ENCODE peak calls at places on chromosomes 13 and 19, in six cellular contexts. One of them, this sample, is unnamed. For H3K27me3, the result is how much of the 10 kb centered on the place peaks cover.

GRCh38 chr13:39144941-39145533 is 106.8 kb downstream of the NHLRC3 start:
- DNase-seq in gastrocnemius medialis: peak
- DNase-seq in left ventricle myocardium inferior: peak
- DNase-seq in thoracic aorta: no peak
- DNase-seq in neural progenitor cell: peak
- DNase-seq in CD8-positive, alpha-beta T cell: no peak
- DNase-seq in this sample: peak

GRCh38 chr13:28488376-28489005 is 6.4 kb downstream of the FLT1 start:
- DNase-seq in neural progenitor cell: no peak
- DNase-seq in CD8-positive, alpha-beta T cell: no peak
- DNase-seq in thoracic aorta: no peak
- DNase-seq in left ventricle myocardium inferior: no peak
- DNase-seq in gastrocnemius medialis: no peak
- DNase-seq in this sample: no peak

GRCh38 chr13:27151798-27152599 is 19.6 kb downstream of the USP12 start:
- DNase-seq in gastrocnemius medialis: no peak
- DNase-seq in CD8-positive, alpha-beta T cell: no peak
- DNase-seq in thoracic aorta: no peak
- DNase-seq in left ventricle myocardium inferior: no peak
- DNase-seq in neural progenitor cell: no peak
- DNase-seq in this sample: no peak

GRCh38 chr19:23999821-24000610 is 85.3 kb downstream of the ZNF726 start:
- DNase-seq in thoracic aorta: no peak
- DNase-seq in CD8-positive, alpha-beta T cell: no peak
- DNase-seq in left ventricle myocardium inferior: no peak
- DNase-seq in gastrocnemius medialis: no peak
- DNase-seq in neural progenitor cell: no peak
- DNase-seq in this sample: no peak

GRCh38 chr19:17448190-17448967 is at the start of gene TMEM221:
- DNase-seq in neural progenitor cell: peak
- DNase-seq in gastrocnemius medialis: peak
- DNase-seq in left ventricle myocardium inferior: peak
- DNase-seq in CD8-positive, alpha-beta T cell: peak
- DNase-seq in thoracic aorta: no peak
- DNase-seq in this sample: no peak

GRCh38 chr13:36674337-36675212 is 755 bp downstream of the SERTM1 start:
- DNase-seq in CD8-positive, alpha-beta T cell: no peak
- DNase-seq in left ventricle myocardium inferior: no peak
- DNase-seq in neural progenitor cell: peak
- DNase-seq in gastrocnemius medialis: no peak
- DNase-seq in thoracic aorta: no peak
- DNase-seq in this sample: no peak

GRCh38 chr19:18157465-18158063 is 4.6 kb downstream of the PIK3R2 start:
- DNase-seq in thoracic aorta: no peak
- DNase-seq in neural progenitor cell: peak
- DNase-seq in gastrocnemius medialis: peak
- DNase-seq in left ventricle myocardium inferior: no peak
- DNase-seq in CD8-positive, alpha-beta T cell: no peak
- DNase-seq in this sample: peak

GRCh38 chr19:52936151-52936957 is 13.1 kb upstream of the ZNF888 start:
- DNase-seq in gastrocnemius medialis: no peak
- DNase-seq in thoracic aorta: no peak
- DNase-seq in CD8-positive, alpha-beta T cell: no peak
- DNase-seq in left ventricle myocardium inferior: no peak
- DNase-seq in neural progenitor cell: no peak
- DNase-seq in this sample: no peak

GRCh38 chr13:68304287-68304893 is 1074.3 kb upstream of the PCDH9 start:
- DNase-seq in neural progenitor cell: peak
- DNase-seq in gastrocnemius medialis: no peak
- DNase-seq in left ventricle myocardium inferior: no peak
- DNase-seq in thoracic aorta: no peak
- DNase-seq in CD8-positive, alpha-beta T cell: no peak
- DNase-seq in this sample: no peak

GRCh38 chr13:109778102-109778542 is 8.3 kb downstream of the IRS2 start:
- DNase-seq in gastrocnemius medialis: no peak
- DNase-seq in neural progenitor cell: peak
- DNase-seq in thoracic aorta: no peak
- DNase-seq in CD8-positive, alpha-beta T cell: no peak
- DNase-seq in left ventricle myocardium inferior: no peak
- DNase-seq in this sample: no peak

GRCh38 chr13:110166598-110166997 is 140.4 kb downstream of the COL4A1 start:
- DNase-seq in thoracic aorta: no peak
- DNase-seq in CD8-positive, alpha-beta T cell: no peak
- DNase-seq in neural progenitor cell: no peak
- DNase-seq in gastrocnemius medialis: no peak
- DNase-seq in left ventricle myocardium inferior: no peak
- DNase-seq in this sample: no peak

GRCh38 chr19:19416280-19416679 is 10.8 kb downstream of the GATAD2A start:
- DNase-seq in neural progenitor cell: no peak
- DNase-seq in gastrocnemius medialis: no peak
- DNase-seq in left ventricle myocardium inferior: no peak
- DNase-seq in thoracic aorta: no peak
- DNase-seq in CD8-positive, alpha-beta T cell: no peak
- DNase-seq in this sample: no peak

GRCh38 chr13:113754242-113754641 is 4.8 kb upstream of the TMEM255B start:
- DNase-seq in neural progenitor cell: no peak
- DNase-seq in left ventricle myocardium inferior: no peak
- DNase-seq in gastrocnemius medialis: no peak
- DNase-seq in thoracic aorta: no peak
- DNase-seq in CD8-positive, alpha-beta T cell: no peak
- DNase-seq in this sample: no peak

GRCh38 chr19:31354316-31354715 is 5.1 kb upstream of the TSHZ3 start:
- DNase-seq in gastrocnemius medialis: no peak
- DNase-seq in neural progenitor cell: no peak
- DNase-seq in left ventricle myocardium inferior: no peak
- DNase-seq in CD8-positive, alpha-beta T cell: no peak
- DNase-seq in thoracic aorta: no peak
- DNase-seq in this sample: no peak

GRCh38 chr13:21668665-21669599 is 1.9 kb upstream of the FGF9 start:
- DNase-seq in CD8-positive, alpha-beta T cell: peak
- DNase-seq in left ventricle myocardium inferior: no peak
- DNase-seq in gastrocnemius medialis: no peak
- DNase-seq in thoracic aorta: no peak
- DNase-seq in neural progenitor cell: peak
- DNase-seq in this sample: no peak

GRCh38 chr19:46648070-46648960 is 12.3 kb upstream of the GNG8 start:
- DNase-seq in left ventricle myocardium inferior: no peak
- DNase-seq in CD8-positive, alpha-beta T cell: no peak
- DNase-seq in neural progenitor cell: no peak
- DNase-seq in gastrocnemius medialis: no peak
- DNase-seq in thoracic aorta: no peak
- DNase-seq in this sample: no peak
- H3K27me3 ChIP-seq in left ventricle myocardium inferior: under half
- H3K27me3 ChIP-seq in CD8-positive, alpha-beta T cell: under half
- H3K27me3 ChIP-seq in neural progenitor cell: half or more
- H3K27me3 ChIP-seq in gastrocnemius medialis: under half
- H3K27me3 ChIP-seq in thoracic aorta: under half
- H3K27me3 ChIP-seq in this sample: under half

GRCh38 chr19:10580979-10581631 is 6.0 kb downstream of the AP1M2 start:
- DNase-seq in thoracic aorta: peak
- DNase-seq in CD8-positive, alpha-beta T cell: peak
- DNase-seq in gastrocnemius medialis: peak
- DNase-seq in left ventricle myocardium inferior: peak
- DNase-seq in neural progenitor cell: peak
- DNase-seq in this sample: peak

GRCh38 chr19:10587839-10588150 is 683 bp upstream of the AP1M2 start:
- DNase-seq in left ventricle myocardium inferior: no peak
- DNase-seq in neural progenitor cell: no peak
- DNase-seq in thoracic aorta: no peak
- DNase-seq in CD8-positive, alpha-beta T cell: no peak
- DNase-seq in gastrocnemius medialis: no peak
- DNase-seq in this sample: no peak

GRCh38 chr19:10587022-10587838 is at the start of gene AP1M2:
- DNase-seq in gastrocnemius medialis: no peak
- DNase-seq in CD8-positive, alpha-beta T cell: no peak
- DNase-seq in left ventricle myocardium inferior: no peak
- DNase-seq in neural progenitor cell: no peak
- DNase-seq in thoracic aorta: no peak
- DNase-seq in this sample: no peak

GRCh38 chr19:10583021-10583776 is 3.9 kb downstream of the AP1M2 start:
- DNase-seq in left ventricle myocardium inferior: no peak
- DNase-seq in neural progenitor cell: no peak
- DNase-seq in thoracic aorta: no peak
- DNase-seq in CD8-positive, alpha-beta T cell: no peak
- DNase-seq in gastrocnemius medialis: no peak
- DNase-seq in this sample: no peak

GRCh38 chr19:10586396-10586795 is 716 bp downstream of the AP1M2 start:
- DNase-seq in gastrocnemius medialis: no peak
- DNase-seq in CD8-positive, alpha-beta T cell: no peak
- DNase-seq in left ventricle myocardium inferior: no peak
- DNase-seq in thoracic aorta: no peak
- DNase-seq in neural progenitor cell: no peak
- DNase-seq in this sample: no peak
- H3K4me3 ChIP-seq in gastrocnemius medialis: no peak
- H3K4me3 ChIP-seq in CD8-positive, alpha-beta T cell: no peak
- H3K4me3 ChIP-seq in left ventricle myocardium inferior: no peak
- H3K4me3 ChIP-seq in thoracic aorta: no peak
- H3K4me3 ChIP-seq in neural progenitor cell: no peak
- H3K4me3 ChIP-seq in this sample: no peak

DNA sequence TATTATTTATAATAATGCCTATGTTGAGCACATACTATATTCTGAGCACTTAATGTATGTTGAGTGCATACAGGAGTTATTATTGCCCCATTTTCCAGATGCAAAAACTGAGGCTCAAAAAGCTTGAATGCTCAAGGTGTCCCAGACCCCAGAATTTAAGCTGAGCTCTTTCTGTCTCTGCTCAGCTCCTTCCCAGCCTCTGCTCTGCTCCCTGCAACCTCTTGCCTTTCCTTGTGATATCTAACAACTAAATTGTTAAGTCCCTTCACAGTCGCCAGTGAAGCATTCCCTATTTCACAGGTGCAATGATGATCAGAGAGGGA is 4.2 kb downstream of the NOTCH3 start:
- DNase-seq in gastrocnemius medialis: no peak
- DNase-seq in thoracic aorta: no peak
- DNase-seq in left ventricle myocardium inferior: no peak
- DNase-seq in CD8-positive, alpha-beta T cell: no peak
- DNase-seq in neural progenitor cell: no peak
- DNase-seq in this sample: no peak
- TF ChIP-seq CTCF in gastrocnemius medialis: no peak
- TF ChIP-seq CTCF in thoracic aorta: no peak
- TF ChIP-seq CTCF in left ventricle myocardium inferior: no peak
- TF ChIP-seq CTCF in CD8-positive, alpha-beta T cell: no peak
- TF ChIP-seq CTCF in neural progenitor cell: no peak
- TF ChIP-seq CTCF in this sample: no peak

DNA sequence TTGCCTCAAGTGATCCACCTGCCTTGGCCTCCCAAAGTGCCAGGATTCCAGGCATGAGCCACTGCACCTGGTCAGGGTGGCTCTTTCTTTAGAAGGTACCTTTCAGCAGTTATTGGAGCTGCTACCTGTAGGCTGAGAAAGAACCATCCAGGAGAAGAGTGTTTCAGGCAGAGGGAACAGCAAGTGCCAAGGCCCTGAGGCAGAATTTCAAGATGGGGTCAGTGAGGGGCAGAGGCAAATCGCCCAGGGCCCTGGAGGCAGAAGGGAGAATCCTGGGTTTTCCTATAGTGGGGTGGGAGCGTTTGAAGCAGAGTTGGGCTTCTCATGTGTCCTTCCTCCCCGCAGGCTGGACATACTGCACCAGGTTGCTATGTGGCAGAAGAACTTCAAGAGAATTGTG is 2.2 kb downstream of the MRPL4 start:
- DNase-seq in thoracic aorta: no peak
- DNase-seq in left ventricle myocardium inferior: no peak
- DNase-seq in neural progenitor cell: no peak
- DNase-seq in gastrocnemius medialis: no peak
- DNase-seq in CD8-positive, alpha-beta T cell: no peak
- DNase-seq in this sample: no peak
- H3K27me3 ChIP-seq in thoracic aorta: under half
- H3K27me3 ChIP-seq in left ventricle myocardium inferior: under half
- H3K27me3 ChIP-seq in neural progenitor cell: under half
- H3K27me3 ChIP-seq in gastrocnemius medialis: under half
- H3K27me3 ChIP-seq in CD8-positive, alpha-beta T cell: under half
- H3K27me3 ChIP-seq in this sample: under half

GRCh38 chr19:12757544-12758274 is 6.1 kb downstream of the BEST2 start:
- DNase-seq in gastrocnemius medialis: peak
- DNase-seq in left ventricle myocardium inferior: peak
- DNase-seq in CD8-positive, alpha-beta T cell: peak
- DNase-seq in thoracic aorta: no peak
- DNase-seq in neural progenitor cell: peak
- DNase-seq in this sample: peak
- H3K4me3 ChIP-seq in gastrocnemius medialis: peak
- H3K4me3 ChIP-seq in left ventricle myocardium inferior: peak
- H3K4me3 ChIP-seq in CD8-positive, alpha-beta T cell: no peak
- H3K4me3 ChIP-seq in thoracic aorta: peak
- H3K4me3 ChIP-seq in neural progenitor cell: peak
- H3K4me3 ChIP-seq in this sample: peak

DNA sequence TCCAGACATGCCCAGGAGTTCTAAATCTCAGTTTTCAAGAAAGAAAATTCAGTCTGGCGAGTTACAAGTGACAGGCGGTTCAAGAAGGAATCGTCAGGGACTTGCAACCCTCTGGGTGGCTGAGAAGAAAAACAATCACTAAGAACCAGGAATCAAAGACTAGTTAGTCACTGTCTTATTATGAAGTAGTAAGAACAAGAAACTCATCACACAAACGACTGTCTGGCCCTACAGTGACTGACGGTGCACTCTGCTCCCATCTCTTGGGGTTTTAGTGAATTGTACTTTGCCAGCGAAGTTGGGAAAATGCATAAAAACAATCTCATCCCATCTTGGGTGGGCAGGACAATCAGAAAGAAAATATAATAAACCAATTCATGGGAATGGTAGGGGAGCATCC is 63.7 kb upstream of the SACS start:
- DNase-seq in left ventricle myocardium inferior: no peak
- DNase-seq in thoracic aorta: no peak
- DNase-seq in neural progenitor cell: no peak
- DNase-seq in gastrocnemius medialis: no peak
- DNase-seq in CD8-positive, alpha-beta T cell: no peak
- DNase-seq in this sample: no peak
- TF ChIP-seq CTCF in left ventricle myocardium inferior: no peak
- TF ChIP-seq CTCF in thoracic aorta: no peak
- TF ChIP-seq CTCF in neural progenitor cell: no peak
- TF ChIP-seq CTCF in gastrocnemius medialis: no peak
- TF ChIP-seq CTCF in CD8-positive, alpha-beta T cell: no peak
- TF ChIP-seq CTCF in this sample: no peak

DNA sequence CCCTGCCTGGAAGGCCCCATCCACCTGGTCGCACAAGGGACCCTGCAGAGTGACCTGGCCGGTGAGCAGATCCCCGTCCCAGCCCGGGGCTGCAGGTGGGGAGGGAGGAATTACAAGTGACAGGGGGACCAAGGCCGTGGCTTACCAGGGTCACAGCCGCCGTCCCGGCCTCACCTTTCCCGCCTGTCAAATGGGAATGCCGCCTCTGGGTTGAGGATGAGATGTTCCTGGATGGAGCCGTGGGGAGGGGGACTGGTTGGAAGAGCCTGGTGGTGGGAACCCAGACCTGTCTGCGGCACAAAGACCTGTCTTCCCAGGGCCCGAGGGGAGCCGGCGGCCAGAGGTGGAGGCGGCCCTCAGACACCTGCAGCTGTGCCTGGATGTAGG is 5.5 kb downstream of the PLK5 start:
- DNase-seq in gastrocnemius medialis: no peak
- DNase-seq in thoracic aorta: no peak
- DNase-seq in CD8-positive, alpha-beta T cell: no peak
- DNase-seq in left ventricle myocardium inferior: no peak
- DNase-seq in neural progenitor cell: no peak
- DNase-seq in this sample: no peak
- H3K27me3 ChIP-seq in gastrocnemius medialis: under half
- H3K27me3 ChIP-seq in thoracic aorta: under half
- H3K27me3 ChIP-seq in CD8-positive, alpha-beta T cell: under half
- H3K27me3 ChIP-seq in left ventricle myocardium inferior: half or more
- H3K27me3 ChIP-seq in neural progenitor cell: under half
- H3K27me3 ChIP-seq in this sample: under half

GRCh38 chr19:35120898-35121297 is 5.3 kb downstream of the FXYD3 start:
- DNase-seq in CD8-positive, alpha-beta T cell: no peak
- DNase-seq in thoracic aorta: no peak
- DNase-seq in neural progenitor cell: no peak
- DNase-seq in gastrocnemius medialis: no peak
- DNase-seq in left ventricle myocardium inferior: no peak
- DNase-seq in this sample: no peak
- H3K4me3 ChIP-seq in CD8-positive, alpha-beta T cell: no peak
- H3K4me3 ChIP-seq in thoracic aorta: no peak
- H3K4me3 ChIP-seq in neural progenitor cell: no peak
- H3K4me3 ChIP-seq in gastrocnemius medialis: no peak
- H3K4me3 ChIP-seq in left ventricle myocardium inferior: no peak
- H3K4me3 ChIP-seq in this sample: no peak